ENCODE peak calls at places on chromosomes 2 and 18, in nine cellular contexts. One of them, this sample, is unnamed. For H3K9me3, the result is how much of the 10 kb centered on the place peaks cover.

GRCh38 chr2:151766421-151767153 is 32.3 kb upstream of the NEB start:
- DNase-seq in PC-3: no peak
- DNase-seq in left ventricle myocardium inferior: no peak
- DNase-seq in AG04450: no peak
- DNase-seq in trophoblast cell: no peak
- DNase-seq in effector memory CD4-positive, alpha-beta T cell: no peak
- DNase-seq in T-helper 17 cell: no peak
- DNase-seq in H9: no peak
- DNase-seq in small intestine: no peak
- DNase-seq in this sample: no peak

GRCh38 chr18:48834421-48835011 is 116.2 kb downstream of the SMAD7 start:
- DNase-seq in PC-3: peak
- DNase-seq in left ventricle myocardium inferior: peak
- DNase-seq in AG04450: peak
- DNase-seq in trophoblast cell: peak
- DNase-seq in effector memory CD4-positive, alpha-beta T cell: peak
- DNase-seq in T-helper 17 cell: peak
- DNase-seq in H9: peak
- DNase-seq in small intestine: peak
- DNase-seq in this sample: peak

GRCh38 chr2:112884869-112885502 is 26.0 kb upstream of the IL37 start:
- DNase-seq in PC-3: peak
- DNase-seq in left ventricle myocardium inferior: peak
- DNase-seq in AG04450: no peak
- DNase-seq in trophoblast cell: peak
- DNase-seq in effector memory CD4-positive, alpha-beta T cell: peak
- DNase-seq in T-helper 17 cell: peak
- DNase-seq in H9: peak
- DNase-seq in small intestine: peak
- DNase-seq in this sample: no peak

GRCh38 chr2:69969991-69970390 is 8.6 kb upstream of the ASPRV1 start:
- DNase-seq in PC-3: no peak
- DNase-seq in left ventricle myocardium inferior: no peak
- DNase-seq in AG04450: no peak
- DNase-seq in trophoblast cell: peak
- DNase-seq in effector memory CD4-positive, alpha-beta T cell: no peak
- DNase-seq in T-helper 17 cell: no peak
- DNase-seq in H9: no peak
- DNase-seq in small intestine: no peak
- DNase-seq in this sample: no peak

GRCh38 chr2:101518470-101519172 is 43.7 kb upstream of the RFX8 start:
- DNase-seq in PC-3: peak
- DNase-seq in left ventricle myocardium inferior: peak
- DNase-seq in AG04450: no peak
- DNase-seq in trophoblast cell: no peak
- DNase-seq in effector memory CD4-positive, alpha-beta T cell: no peak
- DNase-seq in T-helper 17 cell: no peak
- DNase-seq in H9: peak
- DNase-seq in small intestine: peak
- DNase-seq in this sample: no peak

GRCh38 chr2:210072922-210073509 is 70.6 kb downstream of the RPE start:
- DNase-seq in PC-3: peak
- DNase-seq in left ventricle myocardium inferior: no peak
- DNase-seq in AG04450: peak
- DNase-seq in trophoblast cell: no peak
- DNase-seq in effector memory CD4-positive, alpha-beta T cell: no peak
- DNase-seq in T-helper 17 cell: no peak
- DNase-seq in H9: no peak
- DNase-seq in small intestine: peak
- DNase-seq in this sample: no peak

GRCh38 chr18:70154591-70155194 is 50.8 kb downstream of the RTTN start:
- DNase-seq in PC-3: peak
- DNase-seq in left ventricle myocardium inferior: no peak
- DNase-seq in AG04450: peak
- DNase-seq in trophoblast cell: peak
- DNase-seq in effector memory CD4-positive, alpha-beta T cell: no peak
- DNase-seq in T-helper 17 cell: no peak
- DNase-seq in H9: no peak
- DNase-seq in small intestine: no peak
- DNase-seq in this sample: no peak

GRCh38 chr2:231701456-231702373 is 6.6 kb upstream of the PTMA start:
- DNase-seq in PC-3: no peak
- DNase-seq in left ventricle myocardium inferior: no peak
- DNase-seq in AG04450: no peak
- DNase-seq in trophoblast cell: peak
- DNase-seq in effector memory CD4-positive, alpha-beta T cell: no peak
- DNase-seq in T-helper 17 cell: no peak
- DNase-seq in H9: no peak
- DNase-seq in small intestine: no peak
- DNase-seq in this sample: no peak

GRCh38 chr2:231436957-231437356 is 27.3 kb downstream of the NCL start:
- DNase-seq in PC-3: no peak
- DNase-seq in left ventricle myocardium inferior: no peak
- DNase-seq in AG04450: no peak
- DNase-seq in trophoblast cell: no peak
- DNase-seq in effector memory CD4-positive, alpha-beta T cell: no peak
- DNase-seq in T-helper 17 cell: no peak
- DNase-seq in H9: no peak
- DNase-seq in small intestine: no peak
- DNase-seq in this sample: no peak

GRCh38 chr18:8480506-8481328 is 128.5 kb upstream of the RAB12 start:
- DNase-seq in PC-3: peak
- DNase-seq in left ventricle myocardium inferior: peak
- DNase-seq in AG04450: peak
- DNase-seq in trophoblast cell: peak
- DNase-seq in effector memory CD4-positive, alpha-beta T cell: no peak
- DNase-seq in T-helper 17 cell: no peak
- DNase-seq in H9: peak
- DNase-seq in small intestine: peak
- DNase-seq in this sample: no peak

GRCh38 chr2:205902041-205902898 is 183.7 kb downstream of the INO80D start:
- DNase-seq in PC-3: peak
- DNase-seq in left ventricle myocardium inferior: no peak
- DNase-seq in AG04450: no peak
- DNase-seq in trophoblast cell: no peak
- DNase-seq in effector memory CD4-positive, alpha-beta T cell: no peak
- DNase-seq in T-helper 17 cell: no peak
- DNase-seq in H9: no peak
- DNase-seq in small intestine: no peak
- DNase-seq in this sample: no peak

GRCh38 chr18:42409005-42409404 is 454.0 kb downstream of the PIK3C3 start:
- DNase-seq in PC-3: no peak
- DNase-seq in left ventricle myocardium inferior: no peak
- DNase-seq in AG04450: no peak
- DNase-seq in trophoblast cell: no peak
- DNase-seq in effector memory CD4-positive, alpha-beta T cell: no peak
- DNase-seq in T-helper 17 cell: no peak
- DNase-seq in H9: no peak
- DNase-seq in small intestine: no peak
- DNase-seq in this sample: no peak

GRCh38 chr18:74745658-74746403 is 148.2 kb downstream of the ZNF407 start:
- DNase-seq in PC-3: peak
- DNase-seq in left ventricle myocardium inferior: no peak
- DNase-seq in AG04450: peak
- DNase-seq in trophoblast cell: peak
- DNase-seq in effector memory CD4-positive, alpha-beta T cell: no peak
- DNase-seq in T-helper 17 cell: no peak
- DNase-seq in H9: no peak
- DNase-seq in small intestine: peak
- DNase-seq in this sample: no peak

GRCh38 chr2:223591596-223591995 is 10.6 kb downstream of the SCG2 start:
- DNase-seq in PC-3: peak
- DNase-seq in left ventricle myocardium inferior: no peak
- DNase-seq in AG04450: no peak
- DNase-seq in trophoblast cell: no peak
- DNase-seq in effector memory CD4-positive, alpha-beta T cell: no peak
- DNase-seq in T-helper 17 cell: no peak
- DNase-seq in H9: no peak
- DNase-seq in small intestine: no peak
- DNase-seq in this sample: no peak

DNA sequence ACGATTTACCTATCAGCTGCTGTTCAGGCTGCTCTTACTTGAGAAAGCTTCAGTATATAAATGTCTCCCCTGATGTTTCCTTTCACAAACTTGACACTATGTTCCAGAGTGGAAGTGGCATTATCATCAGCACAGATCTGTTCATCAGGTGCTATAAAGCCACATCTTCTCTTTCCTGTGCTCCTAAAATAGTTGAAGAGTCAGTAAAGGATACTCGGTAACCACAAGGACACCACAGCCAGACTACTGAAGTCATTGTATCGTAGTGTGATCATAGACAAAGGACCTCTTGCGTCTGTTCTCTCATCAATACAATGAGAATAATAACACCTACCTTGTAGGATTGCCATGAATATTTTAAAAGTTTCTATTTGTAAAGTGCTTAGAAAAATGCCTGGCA is 841.0 kb upstream of the CELF4 start:
- DNase-seq in PC-3: no peak
- DNase-seq in left ventricle myocardium inferior: no peak
- DNase-seq in AG04450: no peak
- DNase-seq in trophoblast cell: no peak
- DNase-seq in effector memory CD4-positive, alpha-beta T cell: no peak
- DNase-seq in T-helper 17 cell: no peak
- DNase-seq in H9: no peak
- DNase-seq in small intestine: no peak
- DNase-seq in this sample: no peak
- H3K9me3 ChIP-seq in PC-3: under half
- H3K9me3 ChIP-seq in left ventricle myocardium inferior: under half
- H3K9me3 ChIP-seq in AG04450: under half
- H3K9me3 ChIP-seq in trophoblast cell: under half
- H3K9me3 ChIP-seq in effector memory CD4-positive, alpha-beta T cell: under half
- H3K9me3 ChIP-seq in T-helper 17 cell: under half
- H3K9me3 ChIP-seq in H9: under half
- H3K9me3 ChIP-seq in small intestine: under half
- H3K9me3 ChIP-seq in this sample: under half

GRCh38 chr18:9721893-9722515 is 13.9 kb downstream of the RAB31 start:
- DNase-seq in PC-3: no peak
- DNase-seq in left ventricle myocardium inferior: no peak
- DNase-seq in AG04450: no peak
- DNase-seq in trophoblast cell: no peak
- DNase-seq in effector memory CD4-positive, alpha-beta T cell: no peak
- DNase-seq in T-helper 17 cell: no peak
- DNase-seq in H9: no peak
- DNase-seq in small intestine: no peak
- DNase-seq in this sample: no peak

GRCh38 chr18:9722691-9723090 is 14.6 kb downstream of the RAB31 start:
- DNase-seq in PC-3: peak
- DNase-seq in left ventricle myocardium inferior: no peak
- DNase-seq in AG04450: no peak
- DNase-seq in trophoblast cell: peak
- DNase-seq in effector memory CD4-positive, alpha-beta T cell: no peak
- DNase-seq in T-helper 17 cell: no peak
- DNase-seq in H9: no peak
- DNase-seq in small intestine: peak
- DNase-seq in this sample: no peak

GRCh38 chr18:9719421-9719981 is 11.4 kb downstream of the RAB31 start:
- DNase-seq in PC-3: peak
- DNase-seq in left ventricle myocardium inferior: no peak
- DNase-seq in AG04450: peak
- DNase-seq in trophoblast cell: no peak
- DNase-seq in effector memory CD4-positive, alpha-beta T cell: no peak
- DNase-seq in T-helper 17 cell: no peak
- DNase-seq in H9: no peak
- DNase-seq in small intestine: no peak
- DNase-seq in this sample: peak

GRCh38 chr18:9716780-9717563 is 8.9 kb downstream of the RAB31 start:
- DNase-seq in PC-3: no peak
- DNase-seq in left ventricle myocardium inferior: no peak
- DNase-seq in AG04450: no peak
- DNase-seq in trophoblast cell: no peak
- DNase-seq in effector memory CD4-positive, alpha-beta T cell: no peak
- DNase-seq in T-helper 17 cell: no peak
- DNase-seq in H9: no peak
- DNase-seq in small intestine: no peak
- DNase-seq in this sample: no peak

GRCh38 chr18:9720327-9720726 is 12.2 kb downstream of the RAB31 start:
- DNase-seq in PC-3: no peak
- DNase-seq in left ventricle myocardium inferior: no peak
- DNase-seq in AG04450: no peak
- DNase-seq in trophoblast cell: no peak
- DNase-seq in effector memory CD4-positive, alpha-beta T cell: no peak
- DNase-seq in T-helper 17 cell: no peak
- DNase-seq in H9: no peak
- DNase-seq in small intestine: no peak
- DNase-seq in this sample: no peak
- H3K9me3 ChIP-seq in PC-3: under half
- H3K9me3 ChIP-seq in left ventricle myocardium inferior: under half
- H3K9me3 ChIP-seq in AG04450: under half
- H3K9me3 ChIP-seq in trophoblast cell: under half
- H3K9me3 ChIP-seq in effector memory CD4-positive, alpha-beta T cell: under half
- H3K9me3 ChIP-seq in T-helper 17 cell: under half
- H3K9me3 ChIP-seq in H9: under half
- H3K9me3 ChIP-seq in small intestine: under half
- H3K9me3 ChIP-seq in this sample: under half

DNA sequence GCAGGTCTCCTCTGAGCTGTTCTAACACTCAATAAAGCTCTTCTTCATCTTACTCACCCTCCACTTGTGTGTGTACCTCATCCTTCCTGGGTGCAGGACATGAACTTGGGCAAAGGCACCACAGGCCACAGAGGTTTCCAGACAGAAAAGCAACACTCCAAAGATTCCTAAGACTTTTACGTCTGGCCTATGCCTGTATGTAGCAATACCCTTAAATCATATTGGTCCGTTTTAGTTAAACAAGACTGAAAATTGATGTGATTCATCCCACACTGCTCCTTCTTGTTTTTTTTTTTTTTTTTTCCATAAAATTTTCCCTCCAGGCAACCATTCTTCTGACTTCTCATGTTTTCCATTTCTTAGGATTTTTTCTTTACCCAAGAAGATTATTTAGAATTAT is 404.3 kb downstream of the PID1 start:
- DNase-seq in PC-3: no peak
- DNase-seq in left ventricle myocardium inferior: no peak
- DNase-seq in AG04450: no peak
- DNase-seq in trophoblast cell: peak
- DNase-seq in effector memory CD4-positive, alpha-beta T cell: no peak
- DNase-seq in T-helper 17 cell: no peak
- DNase-seq in H9: no peak
- DNase-seq in small intestine: no peak
- DNase-seq in this sample: no peak
- H3K9me3 ChIP-seq in PC-3: under half
- H3K9me3 ChIP-seq in left ventricle myocardium inferior: under half
- H3K9me3 ChIP-seq in AG04450: under half
- H3K9me3 ChIP-seq in trophoblast cell: under half
- H3K9me3 ChIP-seq in effector memory CD4-positive, alpha-beta T cell: under half
- H3K9me3 ChIP-seq in T-helper 17 cell: under half
- H3K9me3 ChIP-seq in H9: under half
- H3K9me3 ChIP-seq in small intestine: under half
- H3K9me3 ChIP-seq in this sample: under half

DNA sequence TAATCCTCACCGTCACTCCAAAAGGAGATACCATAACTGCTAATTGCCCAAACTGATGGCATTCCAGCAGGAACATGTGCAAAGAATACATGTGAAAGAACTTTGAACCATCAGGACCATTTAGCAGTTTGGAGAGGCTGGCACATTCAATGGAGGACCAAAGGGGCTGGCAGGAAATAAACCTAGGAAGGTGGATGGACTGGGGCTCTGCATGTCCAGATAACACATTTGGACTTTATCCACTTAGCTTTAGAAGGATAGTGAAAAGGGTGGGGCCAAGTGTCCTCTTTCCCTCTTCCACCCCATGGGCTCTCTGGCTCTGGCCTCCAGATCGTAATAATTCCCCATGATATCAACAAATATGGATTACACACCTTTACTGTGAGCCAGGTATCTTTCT is 80.0 kb upstream of the STPG4 start:
- DNase-seq in PC-3: no peak
- DNase-seq in left ventricle myocardium inferior: no peak
- DNase-seq in AG04450: no peak
- DNase-seq in trophoblast cell: no peak
- DNase-seq in effector memory CD4-positive, alpha-beta T cell: no peak
- DNase-seq in T-helper 17 cell: no peak
- DNase-seq in H9: no peak
- DNase-seq in small intestine: peak
- DNase-seq in this sample: no peak
- H3K9me3 ChIP-seq in PC-3: under half
- H3K9me3 ChIP-seq in left ventricle myocardium inferior: under half
- H3K9me3 ChIP-seq in AG04450: under half
- H3K9me3 ChIP-seq in trophoblast cell: under half
- H3K9me3 ChIP-seq in effector memory CD4-positive, alpha-beta T cell: under half
- H3K9me3 ChIP-seq in T-helper 17 cell: under half
- H3K9me3 ChIP-seq in H9: under half
- H3K9me3 ChIP-seq in small intestine: under half
- H3K9me3 ChIP-seq in this sample: under half